ENCODE peak calls at places on chromosomes 13 and 19, in eight cellular contexts. A is fibroblast of villous mesenchyme, Z is cardiac fibroblast, Q is iPS-NIHi11, L is A673, C is NCI-H1092 treated with DMSO at 0.1 percent for 48 hours, B is cardiac muscle cell, K is caudate nucleus. X is an unnamed sample.

GRCh38 chr13:79435549-79435948 is 29.5 kb upstream of the RBM26 start:
- DNase-seq in B (no peak), L (no peak), C (no peak), Z (peak), Q (no peak), K (no peak), A (peak), X (peak)

GRCh38 chr13:44574466-44574855 is 1.7 kb downstream of the TSC22D1 start:
- DNase-seq in K (no peak), A (peak), C (no peak), Q (no peak), B (no peak), L (no peak), Z (no peak), X (peak)

GRCh38 chr13:76213423-76213904 is 577.3 kb downstream of the LMO7 start:
- DNase-seq in L (no peak), Q (no peak), Z (no peak), C (no peak), B (no peak), A (no peak), K (no peak), X (no peak)

GRCh38 chr13:58376349-58376748 is 744.8 kb downstream of the PCDH17 start:
- DNase-seq in L (no peak), C (no peak), K (no peak), Z (no peak), Q (no peak), B (no peak), A (no peak), X (no peak)

GRCh38 chr19:30065680-30066606 is 123.9 kb downstream of the URI1 start:
- DNase-seq in K (no peak), B (no peak), C (no peak), Z (no peak), Q (no peak), L (no peak), A (no peak), X (no peak)

GRCh38 chr19:12939292-12939606 is 840 bp downstream of the CALR start:
- DNase-seq in A (peak), C (no peak), L (no peak), Q (no peak), B (no peak), K (no peak), Z (peak), X (peak)

GRCh38 chr13:30865131-30866009 is 40.7 kb upstream of the MEDAG start:
- DNase-seq in Q (peak), L (peak), Z (peak), C (peak), A (peak), K (peak), B (peak), X (peak)

GRCh38 chr13:65964672-65965071 is 1265.5 kb downstream of the PCDH9 start:
- DNase-seq in L (no peak), A (no peak), C (no peak), K (no peak), Z (peak), B (no peak), Q (no peak), X (no peak)

GRCh38 chr13:40116008-40116407 is 460.5 kb downstream of the COG6 start:
- DNase-seq in B (peak), Q (peak), C (no peak), L (no peak), K (no peak), A (peak), Z (peak), X (no peak)

GRCh38 chr13:44184740-44185139 is 188.9 kb upstream of the SERP2 start:
- DNase-seq in L (no peak), C (no peak), A (no peak), K (no peak), Q (no peak), B (no peak), Z (no peak), X (no peak)

GRCh38 chr19:13899393-13899792 is 6.5 kb downstream of the BRME1 start:
- DNase-seq in B (no peak), Z (no peak), K (no peak), C (no peak), L (no peak), A (no peak), Q (no peak), X (no peak)

GRCh38 chr19:11339254-11340098 is at the start of gene RAB3D:
- DNase-seq in Z (peak), Q (peak), B (peak), C (peak), L (peak), A (peak), K (peak), X (peak)

GRCh38 chr19:1923319-1923718 is 17.7 kb upstream of the CSNK1G2 start:
- DNase-seq in Z (no peak), Q (no peak), C (no peak), L (no peak), A (no peak), B (no peak), K (no peak), X (no peak)

GRCh38 chr13:50615234-50615633 is 228.3 kb downstream of the DLEU7 start:
- DNase-seq in L (no peak), Q (no peak), Z (no peak), C (no peak), K (no peak), B (no peak), A (no peak), X (no peak)